ENCODE peak calls at places on chromosomes 13 and 19, in nine cellular contexts. One of them, this sample, is unnamed. For H3K9me3 and H3K27me3, the result is how much of the 10 kb centered on the place peaks cover.

GRCh38 chr19:17035842-17036424 is 9.3 kb upstream of the CPAMD8 start:
- DNase-seq in pancreas: no peak
- DNase-seq in heart left ventricle: peak
- DNase-seq in upper lobe of left lung: no peak
- DNase-seq in aorta: no peak
- DNase-seq in right cardiac atrium: peak
- DNase-seq in transverse colon: peak
- DNase-seq in A673: peak
- DNase-seq in endothelial cell of umbilical vein: no peak
- DNase-seq in this sample: no peak

GRCh38 chr13:83731113-83731512 is 151.2 kb downstream of the SLITRK1 start:
- DNase-seq in pancreas: no peak
- DNase-seq in heart left ventricle: no peak
- DNase-seq in upper lobe of left lung: no peak
- DNase-seq in aorta: no peak
- DNase-seq in right cardiac atrium: no peak
- DNase-seq in transverse colon: no peak
- DNase-seq in A673: no peak
- DNase-seq in endothelial cell of umbilical vein: no peak
- DNase-seq in this sample: no peak

GRCh38 chr13:51825165-51825592 is 19.8 kb downstream of the TMEM272 start:
- DNase-seq in pancreas: no peak
- DNase-seq in heart left ventricle: no peak
- DNase-seq in upper lobe of left lung: no peak
- DNase-seq in aorta: no peak
- DNase-seq in right cardiac atrium: no peak
- DNase-seq in transverse colon: no peak
- DNase-seq in A673: no peak
- DNase-seq in endothelial cell of umbilical vein: peak
- DNase-seq in this sample: no peak

GRCh38 chr19:14198384-14199376 is 7.3 kb downstream of the ADGRL1 start:
- DNase-seq in pancreas: no peak
- DNase-seq in heart left ventricle: no peak
- DNase-seq in upper lobe of left lung: no peak
- DNase-seq in aorta: no peak
- DNase-seq in right cardiac atrium: no peak
- DNase-seq in transverse colon: no peak
- DNase-seq in A673: peak
- DNase-seq in endothelial cell of umbilical vein: no peak
- DNase-seq in this sample: no peak

GRCh38 chr13:75372517-75372916 is 109.5 kb downstream of the TBC1D4 start:
- DNase-seq in pancreas: no peak
- DNase-seq in heart left ventricle: no peak
- DNase-seq in upper lobe of left lung: no peak
- DNase-seq in aorta: no peak
- DNase-seq in right cardiac atrium: no peak
- DNase-seq in transverse colon: no peak
- DNase-seq in A673: peak
- DNase-seq in endothelial cell of umbilical vein: peak
- DNase-seq in this sample: no peak

GRCh38 chr13:114004416-114005205 is 30.7 kb upstream of the C13orf46 start:
- DNase-seq in pancreas: no peak
- DNase-seq in heart left ventricle: no peak
- DNase-seq in upper lobe of left lung: peak
- DNase-seq in aorta: peak
- DNase-seq in right cardiac atrium: peak
- DNase-seq in transverse colon: no peak
- DNase-seq in A673: no peak
- DNase-seq in endothelial cell of umbilical vein: peak
- DNase-seq in this sample: no peak

GRCh38 chr13:73945871-73946270 is 188.3 kb downstream of the KLF12 start:
- DNase-seq in pancreas: no peak
- DNase-seq in heart left ventricle: peak
- DNase-seq in upper lobe of left lung: no peak
- DNase-seq in aorta: peak
- DNase-seq in right cardiac atrium: peak
- DNase-seq in transverse colon: no peak
- DNase-seq in A673: peak
- DNase-seq in endothelial cell of umbilical vein: peak
- DNase-seq in this sample: no peak

GRCh38 chr13:25468330-25469178 is 96.8 kb downstream of the ATP8A2 start:
- DNase-seq in pancreas: peak
- DNase-seq in heart left ventricle: no peak
- DNase-seq in upper lobe of left lung: peak
- DNase-seq in aorta: no peak
- DNase-seq in right cardiac atrium: peak
- DNase-seq in transverse colon: no peak
- DNase-seq in A673: peak
- DNase-seq in endothelial cell of umbilical vein: no peak
- DNase-seq in this sample: no peak

GRCh38 chr13:36700170-36700569 is 26.4 kb downstream of the SERTM1 start:
- DNase-seq in pancreas: no peak
- DNase-seq in heart left ventricle: no peak
- DNase-seq in upper lobe of left lung: no peak
- DNase-seq in aorta: no peak
- DNase-seq in right cardiac atrium: no peak
- DNase-seq in transverse colon: no peak
- DNase-seq in A673: no peak
- DNase-seq in endothelial cell of umbilical vein: no peak
- DNase-seq in this sample: no peak

GRCh38 chr13:96958286-96958891 is 35.9 kb downstream of the OXGR1 start:
- DNase-seq in pancreas: no peak
- DNase-seq in heart left ventricle: no peak
- DNase-seq in upper lobe of left lung: no peak
- DNase-seq in aorta: no peak
- DNase-seq in right cardiac atrium: no peak
- DNase-seq in transverse colon: no peak
- DNase-seq in A673: peak
- DNase-seq in endothelial cell of umbilical vein: peak
- DNase-seq in this sample: no peak

GRCh38 chr13:110649551-110649950 is 34.2 kb downstream of the NAXD start:
- DNase-seq in pancreas: no peak
- DNase-seq in heart left ventricle: no peak
- DNase-seq in upper lobe of left lung: no peak
- DNase-seq in aorta: peak
- DNase-seq in right cardiac atrium: no peak
- DNase-seq in transverse colon: no peak
- DNase-seq in A673: no peak
- DNase-seq in endothelial cell of umbilical vein: no peak
- DNase-seq in this sample: no peak

GRCh38 chr19:17121736-17122293 is 46.2 kb downstream of the MYO9B start:
- DNase-seq in pancreas: no peak
- DNase-seq in heart left ventricle: no peak
- DNase-seq in upper lobe of left lung: no peak
- DNase-seq in aorta: no peak
- DNase-seq in right cardiac atrium: no peak
- DNase-seq in transverse colon: no peak
- DNase-seq in A673: no peak
- DNase-seq in endothelial cell of umbilical vein: no peak
- DNase-seq in this sample: no peak

GRCh38 chr13:40876020-40876738 is 86.8 kb downstream of the SLC25A15 start:
- DNase-seq in pancreas: no peak
- DNase-seq in heart left ventricle: no peak
- DNase-seq in upper lobe of left lung: no peak
- DNase-seq in aorta: peak
- DNase-seq in right cardiac atrium: no peak
- DNase-seq in transverse colon: no peak
- DNase-seq in A673: no peak
- DNase-seq in endothelial cell of umbilical vein: no peak
- DNase-seq in this sample: no peak
- H3K9me3 ChIP-seq in pancreas: under half
- H3K9me3 ChIP-seq in heart left ventricle: half or more
- H3K9me3 ChIP-seq in upper lobe of left lung: under half
- H3K9me3 ChIP-seq in aorta: under half
- H3K9me3 ChIP-seq in right cardiac atrium: under half
- H3K9me3 ChIP-seq in transverse colon: under half
- H3K9me3 ChIP-seq in A673: under half
- H3K9me3 ChIP-seq in endothelial cell of umbilical vein: under half
- H3K9me3 ChIP-seq in this sample: half or more

GRCh38 chr13:94858856-94859811 is 146.8 kb upstream of the SOX21 start:
- DNase-seq in pancreas: no peak
- DNase-seq in heart left ventricle: peak
- DNase-seq in upper lobe of left lung: peak
- DNase-seq in aorta: no peak
- DNase-seq in right cardiac atrium: peak
- DNase-seq in transverse colon: peak
- DNase-seq in A673: no peak
- DNase-seq in endothelial cell of umbilical vein: peak
- DNase-seq in this sample: no peak
- H3K27ac ChIP-seq in pancreas: no peak
- H3K27ac ChIP-seq in heart left ventricle: no peak
- H3K27ac ChIP-seq in upper lobe of left lung: peak
- H3K27ac ChIP-seq in aorta: no peak
- H3K27ac ChIP-seq in right cardiac atrium: no peak
- H3K27ac ChIP-seq in transverse colon: no peak
- H3K27ac ChIP-seq in A673: no peak
- H3K27ac ChIP-seq in endothelial cell of umbilical vein: peak
- H3K27ac ChIP-seq in this sample: no peak

GRCh38 chr19:10514211-10515145 is 2.8 kb downstream of the S1PR5 start:
- DNase-seq in pancreas: no peak
- DNase-seq in heart left ventricle: no peak
- DNase-seq in upper lobe of left lung: peak
- DNase-seq in aorta: no peak
- DNase-seq in right cardiac atrium: no peak
- DNase-seq in transverse colon: no peak
- DNase-seq in A673: peak
- DNase-seq in endothelial cell of umbilical vein: no peak
- DNase-seq in this sample: no peak

GRCh38 chr19:10517760-10518443 is 655 bp upstream of the S1PR5 start:
- DNase-seq in pancreas: peak
- DNase-seq in heart left ventricle: peak
- DNase-seq in upper lobe of left lung: peak
- DNase-seq in aorta: no peak
- DNase-seq in right cardiac atrium: no peak
- DNase-seq in transverse colon: no peak
- DNase-seq in A673: peak
- DNase-seq in endothelial cell of umbilical vein: no peak
- DNase-seq in this sample: no peak

GRCh38 chr19:10517361-10517759 is at the start of gene S1PR5:
- DNase-seq in pancreas: peak
- DNase-seq in heart left ventricle: peak
- DNase-seq in upper lobe of left lung: peak
- DNase-seq in aorta: no peak
- DNase-seq in right cardiac atrium: peak
- DNase-seq in transverse colon: no peak
- DNase-seq in A673: peak
- DNase-seq in endothelial cell of umbilical vein: no peak
- DNase-seq in this sample: no peak

GRCh38 chr19:10516671-10517286 is 468 bp downstream of the S1PR5 start:
- DNase-seq in pancreas: no peak
- DNase-seq in heart left ventricle: no peak
- DNase-seq in upper lobe of left lung: no peak
- DNase-seq in aorta: no peak
- DNase-seq in right cardiac atrium: no peak
- DNase-seq in transverse colon: no peak
- DNase-seq in A673: no peak
- DNase-seq in endothelial cell of umbilical vein: no peak
- DNase-seq in this sample: no peak

DNA sequence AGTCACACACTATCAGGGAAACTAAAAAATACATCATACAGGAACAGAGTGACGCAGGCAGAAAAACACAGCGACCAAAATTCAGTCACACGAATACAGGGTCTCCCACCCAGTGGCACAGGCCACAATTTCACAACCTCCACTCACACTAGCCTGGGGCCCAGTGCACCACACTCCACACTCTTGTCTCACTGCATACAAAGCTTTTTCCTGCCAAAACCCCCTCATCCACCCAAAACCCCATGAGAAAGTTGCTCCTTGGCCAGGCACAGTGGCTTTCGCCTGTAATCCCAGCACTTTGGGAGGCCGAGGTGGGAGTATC is 1.2 kb downstream of the S1PR5 start:
- DNase-seq in pancreas: no peak
- DNase-seq in heart left ventricle: no peak
- DNase-seq in upper lobe of left lung: no peak
- DNase-seq in aorta: no peak
- DNase-seq in right cardiac atrium: no peak
- DNase-seq in transverse colon: no peak
- DNase-seq in A673: no peak
- DNase-seq in endothelial cell of umbilical vein: no peak
- DNase-seq in this sample: no peak
- H3K27me3 ChIP-seq in pancreas: under half
- H3K27me3 ChIP-seq in heart left ventricle: half or more
- H3K27me3 ChIP-seq in upper lobe of left lung: under half
- H3K27me3 ChIP-seq in aorta: under half
- H3K27me3 ChIP-seq in right cardiac atrium: under half
- H3K27me3 ChIP-seq in transverse colon: half or more
- H3K27me3 ChIP-seq in A673: under half
- H3K27me3 ChIP-seq in endothelial cell of umbilical vein: half or more
- H3K27me3 ChIP-seq in this sample: half or more

GRCh38 chr19:35486268-35486708 is 4.0 kb downstream of the KRTDAP start:
- DNase-seq in pancreas: no peak
- DNase-seq in heart left ventricle: no peak
- DNase-seq in upper lobe of left lung: no peak
- DNase-seq in aorta: no peak
- DNase-seq in right cardiac atrium: no peak
- DNase-seq in transverse colon: no peak
- DNase-seq in A673: no peak
- DNase-seq in endothelial cell of umbilical vein: no peak
- DNase-seq in this sample: no peak

GRCh38 chr19:35490364-35490763 is at the start of gene KRTDAP:
- DNase-seq in pancreas: no peak
- DNase-seq in heart left ventricle: no peak
- DNase-seq in upper lobe of left lung: no peak
- DNase-seq in aorta: no peak
- DNase-seq in right cardiac atrium: no peak
- DNase-seq in transverse colon: no peak
- DNase-seq in A673: no peak
- DNase-seq in endothelial cell of umbilical vein: no peak
- DNase-seq in this sample: no peak

GRCh38 chr19:35487821-35488220 is 2.4 kb downstream of the KRTDAP start:
- DNase-seq in pancreas: no peak
- DNase-seq in heart left ventricle: no peak
- DNase-seq in upper lobe of left lung: no peak
- DNase-seq in aorta: peak
- DNase-seq in right cardiac atrium: no peak
- DNase-seq in transverse colon: no peak
- DNase-seq in A673: no peak
- DNase-seq in endothelial cell of umbilical vein: no peak
- DNase-seq in this sample: no peak

GRCh38 chr19:35491838-35492360 is 1.6 kb upstream of the KRTDAP start:
- DNase-seq in pancreas: no peak
- DNase-seq in heart left ventricle: no peak
- DNase-seq in upper lobe of left lung: no peak
- DNase-seq in aorta: peak
- DNase-seq in right cardiac atrium: no peak
- DNase-seq in transverse colon: no peak
- DNase-seq in A673: no peak
- DNase-seq in endothelial cell of umbilical vein: no peak
- DNase-seq in this sample: no peak

DNA sequence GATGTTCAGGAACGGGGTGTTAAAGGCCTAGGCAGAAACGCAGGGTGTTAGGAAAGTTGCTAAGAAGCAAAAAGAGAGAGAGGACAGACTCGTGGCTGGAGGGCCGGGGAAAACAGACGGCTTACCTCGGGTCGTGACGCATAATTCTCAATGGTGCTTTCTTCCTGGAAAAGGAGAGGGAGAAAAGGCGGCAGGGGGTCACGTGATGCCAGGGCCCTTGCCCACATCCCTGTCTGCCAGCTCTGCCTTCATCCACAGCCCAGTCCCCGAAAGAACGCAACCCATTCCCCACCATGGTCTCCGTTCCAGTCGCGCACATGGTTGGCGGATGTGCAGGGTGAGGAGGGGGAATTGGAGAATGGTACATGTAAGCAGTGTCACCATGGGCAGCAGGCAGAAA is 1.6 kb downstream of the KRTDAP start:
- DNase-seq in pancreas: no peak
- DNase-seq in heart left ventricle: no peak
- DNase-seq in upper lobe of left lung: no peak
- DNase-seq in aorta: no peak
- DNase-seq in right cardiac atrium: no peak
- DNase-seq in transverse colon: no peak
- DNase-seq in A673: no peak
- DNase-seq in endothelial cell of umbilical vein: no peak
- DNase-seq in this sample: no peak
- H3K9me3 ChIP-seq in pancreas: under half
- H3K9me3 ChIP-seq in heart left ventricle: under half
- H3K9me3 ChIP-seq in upper lobe of left lung: under half
- H3K9me3 ChIP-seq in aorta: under half
- H3K9me3 ChIP-seq in right cardiac atrium: under half
- H3K9me3 ChIP-seq in transverse colon: under half
- H3K9me3 ChIP-seq in A673: under half
- H3K9me3 ChIP-seq in endothelial cell of umbilical vein: under half
- H3K9me3 ChIP-seq in this sample: under half

This sample was measured in CD4-positive, alpha-beta T cell.